ENCODE peak calls at places on chromosomes 1 and 21, in four cellular contexts. One of them, this sample, is unnamed. For H3K27me3 and H3K36me3, the result is how much of the 10 kb centered on the place peaks cover.

GRCh38 chr1:153648000-153648643 is 10.4 kb upstream of the SNAPIN start:
- DNase-seq in transverse colon: no peak
- DNase-seq in SK-N-SH: no peak
- DNase-seq in stomach: no peak
- DNase-seq in this sample: no peak

GRCh38 chr1:59718064-59718988 is 96.4 kb upstream of the HOOK1 start:
- DNase-seq in stomach: no peak
- DNase-seq in transverse colon: no peak
- DNase-seq in SK-N-SH: no peak
- DNase-seq in this sample: peak

GRCh38 chr1:44521378-44522080 is 116.5 kb downstream of the RNF220 start:
- DNase-seq in transverse colon: no peak
- DNase-seq in SK-N-SH: no peak
- DNase-seq in stomach: no peak
- DNase-seq in this sample: no peak

GRCh38 chr1:155052412-155053400 is 1.6 kb downstream of the ADAM15 start:
- DNase-seq in stomach: no peak
- DNase-seq in transverse colon: peak
- DNase-seq in SK-N-SH: peak
- DNase-seq in this sample: peak

GRCh38 chr1:221794079-221794670 is 52.3 kb upstream of the DUSP10 start:
- DNase-seq in stomach: no peak
- DNase-seq in SK-N-SH: no peak
- DNase-seq in transverse colon: no peak
- DNase-seq in this sample: no peak

GRCh38 chr1:175599212-175599681 is 144.1 kb downstream of the TNR start:
- DNase-seq in stomach: no peak
- DNase-seq in transverse colon: peak
- DNase-seq in SK-N-SH: no peak
- DNase-seq in this sample: peak

GRCh38 chr1:74771913-74772515 is 39.1 kb downstream of the TYW3 start:
- DNase-seq in transverse colon: no peak
- DNase-seq in SK-N-SH: peak
- DNase-seq in stomach: no peak
- DNase-seq in this sample: no peak

GRCh38 chr1:63721531-63722189 is 52.2 kb upstream of the ROR1 start:
- DNase-seq in transverse colon: no peak
- DNase-seq in SK-N-SH: peak
- DNase-seq in stomach: peak
- DNase-seq in this sample: no peak

GRCh38 chr1:238913210-238913609 is 473.2 kb upstream of the CHRM3 start:
- DNase-seq in stomach: no peak
- DNase-seq in SK-N-SH: no peak
- DNase-seq in transverse colon: no peak
- DNase-seq in this sample: no peak

GRCh38 chr21:36288651-36289243 is 31.2 kb upstream of the MORC3 start:
- DNase-seq in SK-N-SH: no peak
- DNase-seq in stomach: no peak
- DNase-seq in transverse colon: no peak
- DNase-seq in this sample: no peak

GRCh38 chr1:220425852-220426251 is 102.1 kb upstream of the MARK1 start:
- DNase-seq in transverse colon: no peak
- DNase-seq in stomach: no peak
- DNase-seq in SK-N-SH: no peak
- DNase-seq in this sample: no peak

GRCh38 chr1:202105571-202106339 is 17.0 kb upstream of the GPR37L1 start:
- DNase-seq in transverse colon: peak
- DNase-seq in stomach: peak
- DNase-seq in SK-N-SH: no peak
- DNase-seq in this sample: peak

GRCh38 chr1:20069932-20070331 is at the start of gene PLA2G5:
- DNase-seq in SK-N-SH: no peak
- DNase-seq in stomach: no peak
- DNase-seq in transverse colon: peak
- DNase-seq in this sample: no peak

GRCh38 chr1:218669431-218669830 is 324.3 kb downstream of the TGFB2 start:
- DNase-seq in transverse colon: no peak
- DNase-seq in stomach: no peak
- DNase-seq in SK-N-SH: no peak
- DNase-seq in this sample: no peak

GRCh38 chr1:28917757-28918118 is 3.4 kb downstream of the EPB41 start:
- DNase-seq in stomach: no peak
- DNase-seq in transverse colon: no peak
- DNase-seq in SK-N-SH: no peak
- DNase-seq in this sample: no peak

GRCh38 chr1:219379691-219380090 is 206.0 kb downstream of the LYPLAL1 start:
- DNase-seq in SK-N-SH: no peak
- DNase-seq in transverse colon: no peak
- DNase-seq in stomach: no peak
- DNase-seq in this sample: no peak

GRCh38 chr21:44903689-44904088 is 17.0 kb downstream of the ITGB2 start:
- DNase-seq in SK-N-SH: no peak
- DNase-seq in transverse colon: no peak
- DNase-seq in stomach: no peak
- DNase-seq in this sample: no peak
- H3K27me3 ChIP-seq in SK-N-SH: under half
- H3K27me3 ChIP-seq in transverse colon: under half
- H3K27me3 ChIP-seq in stomach: under half
- H3K27me3 ChIP-seq in this sample: under half

GRCh38 chr21:33640697-33641338 is 723 bp downstream of the CRYZL1 start:
- DNase-seq in stomach: no peak
- DNase-seq in transverse colon: peak
- DNase-seq in SK-N-SH: peak
- DNase-seq in this sample: no peak
- H3K4me3 ChIP-seq in stomach: peak
- H3K4me3 ChIP-seq in transverse colon: peak
- H3K4me3 ChIP-seq in SK-N-SH: peak
- H3K4me3 ChIP-seq in this sample: peak

GRCh38 chr1:114227059-114227458 is 73.4 kb upstream of the SYT6 start:
- DNase-seq in stomach: no peak
- DNase-seq in transverse colon: no peak
- DNase-seq in SK-N-SH: no peak
- DNase-seq in this sample: no peak
- H3K36me3 ChIP-seq in stomach: under half
- H3K36me3 ChIP-seq in transverse colon: under half
- H3K36me3 ChIP-seq in SK-N-SH: under half
- H3K36me3 ChIP-seq in this sample: under half

DNA sequence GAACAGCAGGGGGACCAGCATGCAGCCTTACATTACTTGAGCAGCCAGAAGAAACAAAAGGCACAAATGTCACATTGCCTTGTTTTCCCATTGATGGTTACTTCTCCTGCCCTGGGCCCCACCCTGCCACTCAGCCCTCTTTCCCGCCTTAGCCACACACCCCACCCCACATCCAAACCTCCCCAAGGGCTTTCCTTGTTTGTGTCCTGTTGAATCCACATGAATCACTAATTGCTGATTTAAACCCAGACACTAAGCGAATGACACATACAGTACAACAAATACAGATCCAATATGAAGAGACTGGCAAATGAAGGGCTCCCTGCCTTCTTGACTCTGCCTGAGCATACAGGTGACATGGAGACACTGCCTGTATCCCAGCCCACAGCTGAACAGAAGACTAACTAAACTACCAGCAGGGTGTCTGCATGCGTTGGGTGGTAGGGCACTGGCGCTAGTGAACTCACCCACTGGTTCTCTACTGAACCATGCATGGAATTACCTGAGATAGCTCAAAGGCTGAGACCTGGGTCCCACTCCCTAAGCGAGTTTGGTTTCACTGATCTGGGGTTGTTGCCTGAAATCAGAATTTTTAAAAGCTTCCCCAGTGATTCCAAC is 3.1 kb downstream of the IGSF3 start:
- DNase-seq in stomach: peak
- DNase-seq in transverse colon: no peak
- DNase-seq in SK-N-SH: no peak
- DNase-seq in this sample: no peak
- H3K27me3 ChIP-seq in stomach: under half
- H3K27me3 ChIP-seq in transverse colon: under half
- H3K27me3 ChIP-seq in SK-N-SH: under half
- H3K27me3 ChIP-seq in this sample: under half

DNA sequence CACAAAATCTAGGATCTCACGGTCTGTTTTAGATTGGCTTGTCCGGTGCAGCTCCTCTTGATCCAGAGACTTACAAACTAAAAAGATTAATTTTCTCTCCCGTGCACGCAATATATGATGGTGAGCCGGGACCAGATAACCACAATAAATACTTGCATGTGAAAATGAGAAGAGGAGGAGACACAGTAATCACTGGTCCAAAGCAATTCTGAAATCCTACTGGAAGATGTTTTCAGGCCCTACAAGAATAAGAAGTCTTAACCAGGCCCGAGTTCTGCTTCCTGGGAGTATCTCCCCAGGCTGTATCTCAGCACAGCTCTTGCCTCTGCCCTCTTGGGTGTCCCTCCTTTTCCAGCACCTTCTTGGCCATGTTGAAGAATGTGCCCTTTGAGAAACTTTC is 1.0 kb upstream of the WDR4 start:
- DNase-seq in transverse colon: no peak
- DNase-seq in SK-N-SH: no peak
- DNase-seq in stomach: no peak
- DNase-seq in this sample: no peak
- H3K4me3 ChIP-seq in transverse colon: no peak
- H3K4me3 ChIP-seq in SK-N-SH: peak
- H3K4me3 ChIP-seq in stomach: peak
- H3K4me3 ChIP-seq in this sample: peak

This sample was measured in H7.